ENCODE peak calls at places on chromosomes 16 and 17, in six cellular contexts. C is BJ, N is MM.1S, E is fibroblast of mammary gland, P is esophagus muscularis mucosa, D is ovary. R is an unnamed sample.

GRCh38 chr17:63838586-63839184 is 3.8 kb downstream of the SMARCD2 start:
- DNase-seq in C (peak), E (peak), D (peak), N (no peak), P (peak), R (peak)

GRCh38 chr17:7348478-7349242 is 3.3 kb upstream of the KCTD11 start:
- DNase-seq in N (no peak), P (no peak), C (no peak), D (peak), E (peak), R (no peak)

GRCh38 chr16:29899516-29900101 is at the start of gene SEZ6L2:
- DNase-seq in D (peak), P (no peak), C (peak), N (no peak), E (peak), R (peak)

GRCh38 chr17:61586031-61586566 is 4.9 kb downstream of the NACA2 start:
- DNase-seq in N (no peak), C (no peak), D (no peak), E (no peak), P (no peak), R (no peak)

GRCh38 chr16:58413359-58413758 is 21.1 kb downstream of the GINS3 start:
- DNase-seq in N (no peak), D (no peak), E (peak), P (no peak), C (no peak), R (no peak)

GRCh38 chr16:58026705-58027340 is 1.3 kb downstream of the MMP15 start:
- DNase-seq in P (no peak), N (no peak), E (no peak), D (peak), C (no peak), R (no peak)

GRCh38 chr16:83040174-83040573 is 413.4 kb downstream of the CDH13 start:
- DNase-seq in P (no peak), C (no peak), D (no peak), E (peak), N (no peak), R (no peak)

GRCh38 chr16:760498-761343 is at the start of gene MSLN:
- DNase-seq in P (no peak), C (no peak), E (no peak), D (no peak), N (no peak), R (no peak)

GRCh38 chr17:44159519-44160210 is 10.8 kb upstream of the ASB16 start:
- DNase-seq in P (no peak), E (peak), C (no peak), N (no peak), D (no peak), R (no peak)

GRCh38 chr17:15381707-15382106 is 40.3 kb upstream of the TEKT3 start:
- DNase-seq in E (no peak), P (no peak), D (no peak), N (no peak), C (no peak), R (no peak)

GRCh38 chr17:18161226-18162094 is 22.2 kb upstream of the ALKBH5 start:
- DNase-seq in E (no peak), C (no peak), P (no peak), N (no peak), D (no peak), R (no peak)

GRCh38 chr17:68054296-68054900 is 18.9 kb downstream of the KPNA2 start:
- DNase-seq in P (no peak), E (peak), D (no peak), N (no peak), C (peak), R (peak)

GRCh38 chr16:47309581-47310312 is 151.1 kb downstream of the ITFG1 start:
- DNase-seq in P (no peak), C (no peak), E (no peak), N (no peak), D (no peak), R (no peak)

GRCh38 chr16:22874394-22874793 is 60.4 kb downstream of the HS3ST2 start:
- DNase-seq in C (no peak), D (no peak), E (no peak), P (no peak), N (no peak), R (no peak)

GRCh38 chr17:2351269-2351668 is 14.0 kb downstream of the SGSM2 start:
- DNase-seq in C (no peak), E (no peak), D (no peak), P (no peak), N (no peak), R (no peak)

GRCh38 chr17:40485851-40486512 is 15.4 kb downstream of the TNS4 start:
- DNase-seq in N (no peak), E (peak), D (peak), C (peak), P (no peak), R (peak)

GRCh38 chr17:8680402-8680801 is 49.9 kb upstream of the MYH10 start:
- DNase-seq in C (no peak), D (no peak), N (no peak), E (no peak), P (no peak), R (no peak)

GRCh38 chr17:17899486-17899885 is 62.7 kb upstream of the SREBF1 start:
- DNase-seq in D (no peak), C (no peak), N (no peak), P (no peak), E (no peak), R (no peak)

GRCh38 chr17:74206332-74206818 is 2.9 kb downstream of the RPL38 start:
- DNase-seq in C (no peak), D (no peak), P (no peak), E (peak), N (no peak), R (no peak)

GRCh38 chr17:31787857-31788570 is 71.0 kb downstream of the COPRS start:
- DNase-seq in C (peak), P (no peak), D (peak), N (no peak), E (peak), R (peak)

GRCh38 chr17:72255481-72255880 is 134.7 kb downstream of the SOX9 start:
- DNase-seq in P (no peak), N (no peak), D (no peak), C (no peak), E (no peak), R (no peak)

GRCh38 chr16:2331932-2332267 is 8.6 kb downstream of the ABCA3 start:
- DNase-seq in P (no peak), D (no peak), C (no peak), N (no peak), E (no peak), R (no peak)

GRCh38 chr16:58464916-58465731 is 34.8 kb upstream of the NDRG4 start:
- DNase-seq in N (no peak), C (no peak), P (no peak), E (no peak), D (no peak), R (no peak)

GRCh38 chr16:1125471-1125870 is 27.4 kb upstream of the CACNA1H start:
- DNase-seq in D (no peak), N (no peak), E (peak), C (no peak), P (no peak), R (no peak)

GRCh38 chr17:77282524-77283515 is 142.1 kb downstream of the SEC14L1 start:
- DNase-seq in E (peak), C (no peak), N (no peak), P (no peak), D (no peak), R (no peak)
- H3K4me3 ChIP-seq in E (no peak), C (no peak), N (no peak), P (no peak), D (no peak), R (no peak)

DNA sequence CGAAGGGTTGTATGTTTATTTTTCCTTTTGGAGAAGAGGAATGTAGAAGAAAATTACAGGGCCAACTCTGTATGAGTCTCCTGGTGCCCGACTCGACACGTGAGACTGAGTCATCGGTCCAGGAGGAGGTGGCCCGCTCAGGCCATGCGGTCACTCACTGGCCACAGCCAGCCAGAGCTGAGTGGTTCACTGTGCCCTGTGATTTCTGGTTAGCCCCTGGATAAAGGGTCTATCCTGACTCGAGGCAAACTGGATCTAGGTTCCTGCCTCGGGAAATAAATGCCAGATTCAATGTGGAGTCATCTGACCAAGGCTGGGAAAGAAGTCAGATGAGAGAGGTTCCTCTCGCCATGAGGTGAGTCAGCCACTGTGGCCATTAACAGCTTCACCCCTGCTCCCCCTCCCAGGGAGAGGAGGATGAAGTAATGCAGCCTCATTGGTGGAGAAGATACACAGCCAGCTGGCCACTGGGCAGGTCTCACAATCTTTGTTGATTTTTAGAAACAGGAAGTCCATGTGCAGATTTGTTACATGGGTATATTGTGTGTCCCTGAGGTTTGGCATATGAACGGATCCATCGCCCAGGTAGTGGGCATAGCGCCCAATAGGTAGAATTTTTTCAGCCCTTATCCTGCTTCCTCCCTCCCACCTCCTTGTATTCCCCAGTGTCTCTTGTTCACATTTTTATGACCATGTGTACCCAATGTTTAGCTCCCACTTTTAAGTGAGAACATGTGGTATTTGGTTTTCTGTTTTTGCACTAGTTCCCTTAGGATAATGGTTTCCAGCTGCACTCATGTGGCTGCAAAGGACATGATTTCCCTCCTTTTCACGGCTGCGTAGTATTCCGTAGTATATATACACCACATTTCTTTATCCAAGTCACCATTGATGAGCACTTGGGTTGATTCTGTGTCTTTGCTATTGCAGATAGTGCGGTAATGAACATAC is 21.7 kb upstream of the USP36 start:
- DNase-seq in C (peak), E (peak), N (no peak), D (peak), P (peak), R (peak)
- H3K4me3 ChIP-seq in C (no peak), E (no peak), N (no peak), D (no peak), P (no peak), R (no peak)

GRCh38 chr17:76354317-76354729 is 607 bp upstream of the PRPSAP1 start:
- DNase-seq in D (no peak), N (no peak), P (no peak), C (no peak), E (no peak), R (no peak)

GRCh38 chr17:76353599-76354316 is at the start of gene PRPSAP1:
- DNase-seq in P (peak), N (peak), D (peak), E (peak), C (no peak), R (peak)

GRCh38 chr17:76353004-76353598 is 615 bp downstream of the PRPSAP1 start:
- DNase-seq in C (no peak), P (no peak), E (no peak), N (no peak), D (peak), R (no peak)

GRCh38 chr17:76356803-76357456 is 3.2 kb upstream of the PRPSAP1 start:
- DNase-seq in C (no peak), E (no peak), P (no peak), D (no peak), N (no peak), R (no peak)

GRCh38 chr17:76354747-76355310 is 1.1 kb upstream of the PRPSAP1 start:
- DNase-seq in D (no peak), N (no peak), E (no peak), C (no peak), P (no peak), R (no peak)
- H3K4me3 ChIP-seq in D (no peak), N (no peak), E (no peak), C (no peak), P (peak), R (no peak)

DNA sequence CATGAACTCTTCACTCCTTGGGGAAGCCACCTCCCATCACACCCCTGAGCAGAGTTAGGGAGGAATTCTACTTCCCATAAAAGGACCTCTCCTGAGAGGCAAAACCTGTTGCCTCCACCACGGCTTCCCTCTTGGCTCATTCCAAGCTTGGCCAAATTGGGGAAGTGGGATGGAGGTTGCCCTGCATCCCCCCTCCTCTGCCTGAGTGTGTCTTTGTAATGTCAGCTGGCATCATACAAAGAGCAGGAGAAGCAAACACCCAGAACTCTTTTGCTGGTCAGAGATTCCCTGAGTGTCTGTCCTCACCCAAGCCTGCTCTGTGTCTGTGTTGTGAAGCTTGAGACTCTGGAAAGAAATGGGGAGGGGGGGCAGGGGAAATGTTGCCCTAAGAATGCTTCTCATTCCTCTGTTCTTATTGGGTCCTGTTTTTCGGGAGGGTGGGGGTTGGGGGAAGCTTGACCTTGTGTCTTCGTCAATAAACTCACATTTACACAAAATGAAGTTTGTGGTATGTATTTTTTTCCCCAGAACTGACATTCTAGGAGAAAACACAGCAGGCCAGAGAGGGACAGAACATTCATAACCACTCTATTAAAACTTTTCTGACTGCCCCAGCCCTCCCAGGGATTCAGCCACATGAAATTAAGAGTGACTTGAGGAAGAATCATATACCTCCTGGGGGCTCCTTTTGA is 5.4 kb upstream of the RASL10B start:
- DNase-seq in D (no peak), P (no peak), E (no peak), C (peak), N (no peak), R (no peak)
- H3K4me3 ChIP-seq in D (no peak), P (no peak), E (no peak), C (no peak), N (no peak), R (no peak)

DNA sequence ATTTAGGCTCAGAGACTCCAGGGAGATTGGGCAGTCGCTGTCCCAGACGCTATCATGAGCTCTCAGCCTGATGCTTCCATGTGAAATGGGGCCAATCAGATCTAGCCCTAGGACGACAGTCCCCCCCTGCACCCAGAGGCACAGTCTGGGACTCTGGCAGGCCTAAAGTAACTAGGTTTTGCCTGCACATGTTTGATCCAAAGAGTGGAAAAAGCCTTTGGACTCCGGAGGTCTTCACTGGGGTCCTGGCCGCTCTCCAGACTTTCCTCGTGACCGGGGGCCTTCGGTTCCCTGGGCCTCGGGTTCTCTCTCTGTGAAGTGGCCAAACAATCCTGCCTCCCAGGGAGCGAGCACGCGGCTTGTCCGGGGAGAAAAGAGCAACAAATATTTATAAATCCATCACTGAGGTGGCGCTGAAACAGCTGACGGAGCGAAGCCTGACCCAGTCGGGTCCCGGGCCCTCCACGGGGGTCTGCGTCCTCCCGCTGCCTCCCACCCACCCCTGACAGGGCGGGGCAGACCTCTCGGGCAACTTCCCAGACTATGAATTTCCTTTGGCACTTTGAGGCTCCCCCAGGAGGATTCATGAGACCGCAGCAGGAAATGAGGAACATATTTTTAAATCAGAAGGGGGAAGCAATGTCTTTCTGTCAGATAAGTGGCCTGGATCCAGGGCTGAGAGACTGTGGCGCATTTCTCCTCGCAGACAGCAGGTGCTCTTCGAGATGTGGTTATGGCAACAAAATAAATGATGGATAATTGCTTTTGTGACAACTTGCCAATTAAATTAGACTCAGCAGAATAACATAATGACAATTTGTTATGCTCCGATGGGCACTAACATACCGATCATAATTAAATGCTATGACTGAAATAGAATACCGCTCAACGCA is 38.9 kb downstream of the MRPS23 start:
- DNase-seq in N (no peak), D (peak), E (peak), P (peak), C (peak), R (no peak)
- H3K4me3 ChIP-seq in N (no peak), D (peak), E (no peak), P (peak), C (no peak), R (peak)

GRCh38 chr16:49283376-49284049 is 1.9 kb upstream of the CBLN1 start:
- DNase-seq in P (peak), N (no peak), D (no peak), E (no peak), C (no peak), R (no peak)

GRCh38 chr16:49281481-49281842 is at the start of gene CBLN1:
- DNase-seq in D (no peak), C (no peak), N (no peak), P (peak), E (no peak), R (no peak)

GRCh38 chr16:49282690-49283375 is 1.2 kb upstream of the CBLN1 start:
- DNase-seq in C (no peak), E (no peak), D (no peak), N (peak), P (peak), R (no peak)

GRCh38 chr16:49280861-49281331 is 742 bp downstream of the CBLN1 start:
- DNase-seq in P (peak), D (no peak), N (no peak), C (no peak), E (no peak), R (no peak)

DNA sequence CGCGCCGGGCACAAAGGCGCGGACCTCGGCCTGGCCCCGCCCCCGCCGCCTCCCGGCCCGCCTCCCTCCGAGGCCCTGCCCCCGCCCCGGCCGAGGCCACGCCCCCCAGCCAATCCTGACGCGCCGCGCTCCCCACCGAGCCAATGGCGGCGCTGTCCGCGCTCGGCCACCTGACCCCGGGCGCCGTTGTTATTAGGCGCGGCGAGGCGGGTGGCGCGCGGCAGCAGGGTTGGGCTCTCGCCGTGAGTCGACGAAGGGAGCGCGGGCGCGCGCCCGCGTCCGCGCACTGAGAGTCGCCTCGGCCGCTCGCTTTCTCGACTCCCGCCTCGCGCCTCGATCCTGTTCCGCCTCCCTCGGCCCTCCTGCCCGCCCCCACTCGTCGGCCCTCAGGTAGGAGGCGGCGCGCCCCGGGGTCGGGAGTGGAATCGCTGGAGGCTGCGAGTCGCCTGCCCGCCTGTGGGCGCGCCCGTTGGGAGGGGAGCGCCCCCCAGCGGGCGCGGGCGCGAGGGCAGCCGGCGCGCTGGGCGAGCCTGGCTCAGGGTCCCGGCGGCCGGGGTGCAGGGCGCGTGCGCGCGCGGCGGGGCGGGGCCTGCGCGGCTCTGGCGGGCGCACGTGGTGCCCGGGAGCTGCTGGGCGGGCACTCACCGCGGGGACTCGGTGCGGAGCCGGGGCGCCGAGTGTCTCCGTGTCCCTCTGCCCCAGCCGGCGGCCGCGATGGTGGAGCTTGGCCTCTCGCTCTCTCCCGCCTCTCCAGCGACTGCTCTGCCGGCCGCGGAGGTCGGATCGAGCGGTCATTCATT is 405 bp upstream of the CBLN1 start:
- DNase-seq in C (no peak), E (peak), N (peak), P (peak), D (peak), R (no peak)
- H3K4me3 ChIP-seq in C (peak), E (no peak), N (peak), P (peak), D (peak), R (peak)